ENCODE peak calls at places on chromosomes 12 and 14, in seven cellular contexts. U is H9, M is IMR-90, J is trophoblast cell, I is neuronal stem cell, O is mesendoderm, E is mesenchymal stem cell. C is an unnamed sample.

GRCh38 chr12:48389409-48389808 is 38.7 kb upstream of the ZNF641 start:
- DNase-seq in U (no peak), M (no peak), O (no peak), J (no peak), E (no peak), I (no peak), C (no peak)

GRCh38 chr14:96267336-96267735 is 11.3 kb downstream of the BDKRB1 start:
- DNase-seq in O (peak; percentile 25), M (peak; percentile 91), E (peak; percentile 56), U (peak; percentile 16), I (no peak), J (peak; percentile 29), C (no peak)

GRCh38 chr14:54754623-54755386 is 147.8 kb downstream of the GCH1 start:
- DNase-seq in E (no peak), O (no peak), U (no peak), I (no peak), J (peak; percentile 58), M (no peak), C (no peak)

GRCh38 chr14:89283327-89284060 is 133.5 kb downstream of the FOXN3 start:
- DNase-seq in M (no peak), U (no peak), E (no peak), I (no peak), J (no peak), O (no peak), C (no peak)

GRCh38 chr12:88733003-88733402 is 152.7 kb upstream of the KITLG start:
- DNase-seq in M (no peak), E (no peak), U (no peak), O (no peak), J (no peak), I (no peak), C (no peak)

GRCh38 chr14:22008098-22008412 is 334.4 kb upstream of the OR4E1 start:
- DNase-seq in I (no peak), O (no peak), E (no peak), U (no peak), J (no peak), M (no peak), C (no peak)

GRCh38 chr14:73802431-73803188 is 49.0 kb upstream of the PTGR2 start:
- DNase-seq in E (peak; percentile 28), O (peak; percentile 78), I (no peak), U (peak; percentile 51), J (no peak), M (no peak), C (no peak)

GRCh38 chr14:76480426-76480825 is 104.5 kb downstream of the ESRRB start:
- DNase-seq in U (no peak), O (peak; percentile 80), E (no peak), J (no peak), I (no peak), M (no peak), C (no peak)

GRCh38 chr12:56188786-56189335 is 422 bp downstream of the SMARCC2 start:
- DNase-seq in O (peak; percentile 44), J (no peak), M (no peak), I (peak; percentile 8), U (peak; percentile 43), E (no peak), C (no peak)

GRCh38 chr14:24428628-24429394 is 657 bp downstream of the CBLN3 start:
- DNase-seq in I (no peak), E (no peak), O (peak; percentile 26), U (no peak), M (no peak), J (no peak), C (no peak)

GRCh38 chr12:102535306-102535705 is 54.9 kb upstream of the IGF1 start:
- DNase-seq in I (no peak), M (no peak), U (no peak), E (no peak), J (peak; percentile 48), O (no peak), C (no peak)

GRCh38 chr14:56351861-56352260 is 227.7 kb upstream of the TMEM260 start:
- DNase-seq in O (peak; percentile 90), J (peak; percentile 84), I (no peak), E (peak; percentile 83), U (no peak), M (peak; percentile 92), C (no peak)

GRCh38 chr12:120767071-120768024 is 41.7 kb downstream of the ACADS start:
- DNase-seq in I (no peak), M (no peak), O (no peak), J (peak; percentile 40), E (no peak), U (no peak), C (no peak)

GRCh38 chr14:90759370-90760054 is 56.7 kb downstream of the TTC7B start:
- DNase-seq in I (no peak), E (no peak), M (no peak), U (no peak), J (no peak), O (no peak), C (no peak)

GRCh38 chr12:114215766-114216165 is 190.2 kb downstream of the TBX5 start:
- DNase-seq in E (no peak), I (no peak), M (no peak), O (no peak), U (no peak), J (no peak), C (no peak)

DNA sequence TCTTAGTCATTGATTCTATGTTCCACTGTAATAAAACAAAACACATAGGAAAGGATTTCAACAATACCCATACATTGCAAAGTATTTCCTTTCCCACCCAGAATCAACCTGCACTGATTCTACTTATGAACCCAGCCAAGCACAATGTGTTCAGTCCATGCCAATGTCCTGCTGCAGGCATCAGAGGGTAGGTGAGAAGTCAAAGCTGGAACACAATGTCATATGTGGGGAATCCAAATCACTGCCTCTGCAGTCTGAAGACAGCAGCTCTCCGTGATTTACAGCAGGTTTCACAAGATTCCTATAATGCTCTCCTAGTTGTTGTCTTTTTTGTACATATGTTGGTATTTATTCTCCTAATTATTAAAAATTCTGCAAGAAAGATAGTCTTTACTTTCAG is 25.7 kb downstream of the ITPR2 start:
- DNase-seq in M (no peak), U (no peak), J (peak; percentile 84), O (no peak), E (no peak), I (no peak), C (no peak)
- H4K8ac ChIP-seq in M (no peak overlapping the region), U (no peak overlapping the region), J (no peak overlapping the region), O (no peak overlapping the region), E (no peak overlapping the region), I (no peak overlapping the region), C (no peak overlapping the region)

DNA sequence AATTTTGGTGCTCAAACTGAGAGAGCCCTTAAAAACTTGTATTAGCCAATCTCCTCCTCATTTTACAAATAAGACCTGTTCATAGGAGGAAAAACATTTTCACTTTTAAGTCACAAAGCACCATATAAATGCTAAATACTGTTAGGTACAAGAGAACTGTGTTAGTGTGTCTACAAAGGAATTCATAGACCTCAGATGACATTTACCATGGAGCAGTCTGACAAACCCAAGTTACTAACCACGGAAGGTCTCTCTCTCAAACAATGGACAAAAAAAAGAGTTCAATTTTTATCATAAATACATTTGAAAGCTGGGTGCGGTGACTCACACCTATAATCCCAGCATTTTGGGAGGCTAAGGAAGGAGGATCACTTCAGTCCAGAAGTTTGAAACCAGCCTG is 10.0 kb downstream of the SBNO1 start:
- DNase-seq in I (no peak), M (no peak), O (no peak), U (no peak), J (no peak), E (no peak), C (no peak)
- H3K4ac ChIP-seq in I (no peak overlapping the region), M (no peak overlapping the region), O (no peak overlapping the region), U (no peak overlapping the region), J (no peak overlapping the region), E (no peak overlapping the region), C (no peak overlapping the region)

GRCh38 chr12:58943079-58943478 is 22.8 kb upstream of the LRIG3 start:
- DNase-seq in U (no peak), J (no peak), I (no peak), E (no peak), O (no peak), M (no peak), C (no peak)
- H4K8ac ChIP-seq in U (no peak overlapping the region), J (no peak overlapping the region), I (no peak overlapping the region), E (no peak overlapping the region), O (no peak overlapping the region), M (no peak overlapping the region), C (no peak overlapping the region)

GRCh38 chr12:52787324-52787996 is 8.5 kb downstream of the KRT3 start:
- DNase-seq in J (no peak), E (no peak), O (no peak), U (no peak), I (no peak), M (no peak), C (no peak)
- H3K4ac ChIP-seq in J (no peak overlapping the region), E (no peak overlapping the region), O (no peak overlapping the region), U (no peak overlapping the region), I (no peak overlapping the region), M (no peak overlapping the region), C (no peak overlapping the region)

DNA sequence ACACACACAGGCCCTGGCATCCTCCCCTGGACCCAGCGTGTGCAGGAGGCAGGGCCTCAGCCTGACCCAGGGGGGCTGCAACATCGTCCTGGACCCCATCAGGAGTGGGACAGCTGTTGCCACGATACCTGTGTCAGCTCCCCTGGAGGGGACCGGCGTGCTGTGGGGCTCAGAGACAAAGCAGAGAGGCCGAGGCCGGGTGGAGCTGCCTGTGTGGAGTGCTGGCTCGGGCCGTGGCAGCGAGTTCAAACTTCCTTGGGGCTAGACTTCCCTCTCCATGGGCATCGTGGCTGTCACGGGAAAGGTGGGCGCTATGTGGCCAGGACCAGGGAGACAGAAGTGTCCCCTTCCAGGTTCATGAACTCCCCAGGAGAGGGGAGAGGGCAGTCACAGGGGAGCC is 155.0 kb upstream of the SFSWAP start:
- DNase-seq in J (no peak), U (no peak), I (no peak), E (no peak), O (no peak), M (no peak), C (no peak)
- H4K8ac ChIP-seq in J (no peak overlapping the region), U (no peak overlapping the region), I (no peak overlapping the region), E (no peak overlapping the region), O (no peak overlapping the region), M (no peak overlapping the region), C (no peak overlapping the region)

GRCh38 chr12:77382096-77382742 is 316.9 kb upstream of the E2F7 start:
- DNase-seq in O (peak; percentile 20), J (no peak), E (no peak), I (no peak), M (no peak), U (no peak), C (no peak)
- H3K4ac ChIP-seq in O (no peak overlapping the region), J (no peak overlapping the region), E (no peak overlapping the region), I (no peak overlapping the region), M (no peak overlapping the region), U (no peak overlapping the region), C (no peak overlapping the region)

GRCh38 chr12:32837974-32838373 is 58.6 kb downstream of the PKP2 start:
- DNase-seq in U (no peak), O (no peak), E (no peak), I (no peak), M (no peak), J (no peak), C (no peak)
- H4K8ac ChIP-seq in U (no peak overlapping the region), O (no peak overlapping the region), E (no peak overlapping the region), I (no peak overlapping the region), M (no peak overlapping the region), J (no peak overlapping the region), C (no peak overlapping the region)